ENCODE peak calls at places on chromosomes 1 and 21, in five cellular contexts. One of them, this sample, is unnamed.

GRCh38 chr1:89271616-89272015 is 1.0 kb downstream of the GBP5 start:
- DNase-seq in K562: no peak
- DNase-seq in H1: no peak
- DNase-seq in GM12878: no peak
- DNase-seq in HepG2: no peak
- DNase-seq in this sample: no peak

GRCh38 chr1:91511386-91511785 is 10.7 kb downstream of the CDC7 start:
- DNase-seq in K562: peak
- DNase-seq in H1: no peak
- DNase-seq in GM12878: no peak
- DNase-seq in HepG2: peak
- DNase-seq in this sample: no peak

GRCh38 chr1:158998781-158999161 is 10.9 kb upstream of the IFI16 start:
- DNase-seq in K562: peak
- DNase-seq in H1: no peak
- DNase-seq in GM12878: peak
- DNase-seq in HepG2: peak
- DNase-seq in this sample: peak

GRCh38 chr1:67766117-67766978 is 66.9 kb downstream of the GNG12 start:
- DNase-seq in K562: peak
- DNase-seq in H1: peak
- DNase-seq in GM12878: no peak
- DNase-seq in HepG2: no peak
- DNase-seq in this sample: peak

GRCh38 chr1:161721738-161722343 is 497 bp downstream of the FCRLB start:
- DNase-seq in K562: peak
- DNase-seq in H1: no peak
- DNase-seq in GM12878: no peak
- DNase-seq in HepG2: no peak
- DNase-seq in this sample: no peak

GRCh38 chr1:201678264-201679101 is 139.6 kb downstream of the NAV1 start:
- DNase-seq in K562: no peak
- DNase-seq in H1: peak
- DNase-seq in GM12878: no peak
- DNase-seq in HepG2: no peak
- DNase-seq in this sample: no peak

GRCh38 chr1:35202048-35202719 is 9.2 kb upstream of the SFPQ start:
- DNase-seq in K562: peak
- DNase-seq in H1: peak
- DNase-seq in GM12878: peak
- DNase-seq in HepG2: peak
- DNase-seq in this sample: peak

GRCh38 chr1:62082456-62083363 is 111.9 kb upstream of the L1TD1 start:
- DNase-seq in K562: peak
- DNase-seq in H1: no peak
- DNase-seq in GM12878: no peak
- DNase-seq in HepG2: peak
- DNase-seq in this sample: peak

GRCh38 chr1:184520343-184520742 is 133.5 kb downstream of the C1orf21 start:
- DNase-seq in K562: no peak
- DNase-seq in H1: no peak
- DNase-seq in GM12878: no peak
- DNase-seq in HepG2: no peak
- DNase-seq in this sample: no peak

GRCh38 chr1:13783551-13783950 is 83.6 kb downstream of the PRDM2 start:
- DNase-seq in K562: no peak
- DNase-seq in H1: no peak
- DNase-seq in GM12878: no peak
- DNase-seq in HepG2: no peak
- DNase-seq in this sample: no peak

GRCh38 chr1:230858918-230859819 is 9.2 kb downstream of the C1orf198 start:
- DNase-seq in K562: no peak
- DNase-seq in H1: no peak
- DNase-seq in GM12878: no peak
- DNase-seq in HepG2: no peak
- DNase-seq in this sample: no peak

GRCh38 chr1:174791863-174792262 is 207.9 kb upstream of the CACYBP start:
- DNase-seq in K562: no peak
- DNase-seq in H1: no peak
- DNase-seq in GM12878: no peak
- DNase-seq in HepG2: no peak
- DNase-seq in this sample: no peak

GRCh38 chr1:33007190-33008050 is 29.3 kb downstream of the AK2 start:
- DNase-seq in K562: peak
- DNase-seq in H1: no peak
- DNase-seq in GM12878: no peak
- DNase-seq in HepG2: peak
- DNase-seq in this sample: peak

GRCh38 chr21:29340228-29340627 is 41.5 kb downstream of the BACH1 start:
- DNase-seq in K562: no peak
- DNase-seq in H1: no peak
- DNase-seq in GM12878: no peak
- DNase-seq in HepG2: no peak
- DNase-seq in this sample: no peak

GRCh38 chr1:213061263-213061662 is 10.2 kb downstream of the RPS6KC1 start:
- DNase-seq in K562: no peak
- DNase-seq in H1: no peak
- DNase-seq in GM12878: no peak
- DNase-seq in HepG2: no peak
- DNase-seq in this sample: no peak

GRCh38 chr1:187306671-187307415 is 478.1 kb downstream of the PLA2G4A start:
- DNase-seq in K562: no peak
- DNase-seq in H1: no peak
- DNase-seq in GM12878: no peak
- DNase-seq in HepG2: no peak
- DNase-seq in this sample: no peak

GRCh38 chr1:29279406-29279805 is 43.1 kb downstream of the PTPRU start:
- DNase-seq in K562: no peak
- DNase-seq in H1: no peak
- DNase-seq in GM12878: no peak
- DNase-seq in HepG2: no peak
- DNase-seq in this sample: no peak

GRCh38 chr1:66999640-67000400 is 54.1 kb downstream of the SLC35D1 start:
- DNase-seq in K562: no peak
- DNase-seq in H1: no peak
- DNase-seq in GM12878: no peak
- DNase-seq in HepG2: no peak
- DNase-seq in this sample: no peak

GRCh38 chr1:202648822-202649221 is 61.4 kb downstream of the SYT2 start:
- DNase-seq in K562: no peak
- DNase-seq in H1: no peak
- DNase-seq in GM12878: no peak
- DNase-seq in HepG2: no peak
- DNase-seq in this sample: no peak

GRCh38 chr21:36992671-36993070 is 13.8 kb upstream of the RIPPLY3 start:
- DNase-seq in K562: no peak
- DNase-seq in H1: no peak
- DNase-seq in GM12878: no peak
- DNase-seq in HepG2: no peak
- DNase-seq in this sample: no peak

GRCh38 chr1:16151200-16151708 is 4.6 kb downstream of the EPHA2 start:
- DNase-seq in K562: peak
- DNase-seq in H1: no peak
- DNase-seq in GM12878: no peak
- DNase-seq in HepG2: no peak
- DNase-seq in this sample: peak

GRCh38 chr1:78114034-78114956 is 68.5 kb downstream of the GIPC2 start:
- DNase-seq in K562: peak
- DNase-seq in H1: no peak
- DNase-seq in GM12878: peak
- DNase-seq in HepG2: peak
- DNase-seq in this sample: peak

GRCh38 chr1:71463144-71463543 is 382.3 kb upstream of the ZRANB2 start:
- DNase-seq in K562: no peak
- DNase-seq in H1: no peak
- DNase-seq in GM12878: no peak
- DNase-seq in HepG2: no peak
- DNase-seq in this sample: no peak

GRCh38 chr1:78070758-78071157 is 25.0 kb downstream of the GIPC2 start:
- DNase-seq in K562: no peak
- DNase-seq in H1: no peak
- DNase-seq in GM12878: no peak
- DNase-seq in HepG2: no peak
- DNase-seq in this sample: no peak

GRCh38 chr1:164577291-164577690 is 18.3 kb downstream of the PBX1 start:
- DNase-seq in K562: no peak
- DNase-seq in H1: no peak
- DNase-seq in GM12878: no peak
- DNase-seq in HepG2: no peak
- DNase-seq in this sample: no peak

GRCh38 chr1:55214903-55215193 is 316 bp downstream of the USP24 start:
- DNase-seq in K562: no peak
- DNase-seq in H1: peak
- DNase-seq in GM12878: no peak
- DNase-seq in HepG2: no peak
- DNase-seq in this sample: peak

GRCh38 chr1:181263444-181263843 is 174.9 kb downstream of the IER5 start:
- DNase-seq in K562: no peak
- DNase-seq in H1: no peak
- DNase-seq in GM12878: no peak
- DNase-seq in HepG2: no peak
- DNase-seq in this sample: no peak

GRCh38 chr1:3978196-3978927 is 78.3 kb upstream of the C1orf174 start:
- DNase-seq in K562: no peak
- DNase-seq in H1: no peak
- DNase-seq in GM12878: no peak
- DNase-seq in HepG2: no peak
- DNase-seq in this sample: no peak

GRCh38 chr1:161166669-161167548 is 683 bp downstream of the PPOX start:
- DNase-seq in K562: peak
- DNase-seq in H1: peak
- DNase-seq in GM12878: no peak
- DNase-seq in HepG2: no peak
- DNase-seq in this sample: peak

GRCh38 chr1:145999321-146000024 is 3.1 kb upstream of the TXNIP start:
- DNase-seq in K562: no peak
- DNase-seq in H1: no peak
- DNase-seq in GM12878: no peak
- DNase-seq in HepG2: no peak
- DNase-seq in this sample: no peak

GRCh38 chr21:28699591-28700259 is 293.0 kb downstream of the LTN1 start:
- DNase-seq in K562: no peak
- DNase-seq in H1: no peak
- DNase-seq in GM12878: no peak
- DNase-seq in HepG2: no peak
- DNase-seq in this sample: no peak

GRCh38 chr1:100325415-100326324 is 26.6 kb upstream of the CDC14A start:
- DNase-seq in K562: no peak
- DNase-seq in H1: no peak
- DNase-seq in GM12878: no peak
- DNase-seq in HepG2: no peak
- DNase-seq in this sample: no peak

GRCh38 chr1:18299441-18300338 is 181.0 kb upstream of the KLHDC7A start:
- DNase-seq in K562: peak
- DNase-seq in H1: peak
- DNase-seq in GM12878: no peak
- DNase-seq in HepG2: peak
- DNase-seq in this sample: peak

GRCh38 chr1:110084226-110085078 is 14.0 kb upstream of the ALX3 start:
- DNase-seq in K562: no peak
- DNase-seq in H1: peak
- DNase-seq in GM12878: peak
- DNase-seq in HepG2: no peak
- DNase-seq in this sample: no peak
- TF ChIP-seq YY1 in K562: no peak
- TF ChIP-seq YY1 in H1: no peak
- TF ChIP-seq YY1 in GM12878: peak
- TF ChIP-seq YY1 in HepG2: no peak
- TF ChIP-seq YY1 in this sample: no peak

DNA sequence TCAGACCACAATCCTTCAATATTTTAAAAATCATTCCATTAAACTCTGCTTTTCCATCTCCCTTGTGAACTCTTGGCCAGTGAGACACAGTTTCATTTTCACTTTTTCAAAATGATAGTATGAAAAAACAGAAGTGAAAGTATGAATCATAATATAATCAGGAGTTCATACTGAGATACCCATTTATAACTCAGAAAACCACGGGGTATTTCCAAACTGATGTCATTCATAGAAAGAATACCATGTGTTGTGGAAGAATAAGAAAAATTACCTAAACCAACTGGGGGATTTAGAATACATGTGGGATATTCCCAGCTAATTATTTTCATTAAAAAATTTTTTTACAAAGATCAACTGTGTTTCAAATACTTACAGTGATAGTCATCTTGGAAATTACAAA is 149.9 kb downstream of the MRPL39 start:
- DNase-seq in K562: no peak
- DNase-seq in H1: no peak
- DNase-seq in GM12878: peak
- DNase-seq in HepG2: no peak
- DNase-seq in this sample: no peak
- TF ChIP-seq RFX5 in K562: no peak
- TF ChIP-seq RFX5 in H1: no peak
- TF ChIP-seq RFX5 in GM12878: no peak
- TF ChIP-seq RFX5 in HepG2: no peak
- TF ChIP-seq RFX5 in this sample: no peak

DNA sequence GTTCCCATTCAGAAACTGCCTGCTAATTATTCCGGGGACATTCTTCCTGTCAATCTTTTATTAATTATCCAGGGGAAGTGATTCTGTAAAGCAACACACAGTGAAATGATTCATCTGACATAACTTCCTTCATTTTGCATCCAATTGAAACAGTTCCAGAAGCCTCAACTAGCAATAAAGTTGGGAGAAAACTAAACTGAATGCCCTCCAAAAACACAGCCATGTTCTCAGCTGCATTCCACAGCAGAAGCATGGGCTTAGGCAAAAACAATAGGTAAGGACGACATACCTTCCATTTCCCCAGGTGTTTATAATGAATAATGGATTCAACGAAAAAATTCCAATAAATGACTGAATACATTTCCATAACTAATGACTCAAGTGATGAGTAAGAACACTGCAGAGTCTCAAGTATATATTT is 36.9 kb upstream of the TARBP1 start:
- DNase-seq in K562: no peak
- DNase-seq in H1: no peak
- DNase-seq in GM12878: no peak
- DNase-seq in HepG2: no peak
- DNase-seq in this sample: no peak
- TF ChIP-seq TAF1 in K562: no peak
- TF ChIP-seq TAF1 in H1: no peak
- TF ChIP-seq TAF1 in GM12878: no peak
- TF ChIP-seq TAF1 in HepG2: no peak
- TF ChIP-seq TAF1 in this sample: no peak

GRCh38 chr1:42155362-42155761 is 2.2 kb downstream of the GUCA2B start:
- DNase-seq in K562: no peak
- DNase-seq in H1: no peak
- DNase-seq in GM12878: no peak
- DNase-seq in HepG2: no peak
- DNase-seq in this sample: no peak

GRCh38 chr1:42153598-42153995 is 387 bp downstream of the GUCA2B start:
- DNase-seq in K562: no peak
- DNase-seq in H1: no peak
- DNase-seq in GM12878: no peak
- DNase-seq in HepG2: no peak
- DNase-seq in this sample: no peak

GRCh38 chr1:42154685-42155084 is 1.5 kb downstream of the GUCA2B start:
- DNase-seq in K562: no peak
- DNase-seq in H1: no peak
- DNase-seq in GM12878: no peak
- DNase-seq in HepG2: no peak
- DNase-seq in this sample: no peak

GRCh38 chr1:42162181-42162580 is 2.4 kb downstream of the GUCA2A start:
- DNase-seq in K562: no peak
- DNase-seq in H1: no peak
- DNase-seq in GM12878: no peak
- DNase-seq in HepG2: no peak
- DNase-seq in this sample: no peak

GRCh38 chr1:42157667-42158066 is 4.5 kb downstream of the GUCA2B start:
- DNase-seq in K562: no peak
- DNase-seq in H1: no peak
- DNase-seq in GM12878: no peak
- DNase-seq in HepG2: peak
- DNase-seq in this sample: no peak
- TF ChIP-seq YY1 in K562: no peak
- TF ChIP-seq YY1 in H1: no peak
- TF ChIP-seq YY1 in GM12878: no peak
- TF ChIP-seq YY1 in HepG2: no peak
- TF ChIP-seq YY1 in this sample: no peak

This sample was measured in SK-N-SH.